ENCODE peak calls at places on chromosomes 5 and 9, in eight cellular contexts. One of them, this sample, is unnamed.

GRCh38 chr9:117354252-117354847 is 60.5 kb downstream of the ASTN2 start:
- DNase-seq in cardiac muscle cell: no peak
- DNase-seq in H7: peak
- DNase-seq in mucosa of descending colon: no peak
- DNase-seq in skeletal muscle cell: no peak
- DNase-seq in A549: no peak
- DNase-seq in CD8-positive, alpha-beta T cell: no peak
- DNase-seq in fibroblast of mammary gland: no peak
- DNase-seq in this sample: no peak

GRCh38 chr9:86636614-86637013 is 282.4 kb upstream of the TUT7 start:
- DNase-seq in cardiac muscle cell: peak
- DNase-seq in H7: no peak
- DNase-seq in mucosa of descending colon: no peak
- DNase-seq in skeletal muscle cell: no peak
- DNase-seq in A549: no peak
- DNase-seq in CD8-positive, alpha-beta T cell: no peak
- DNase-seq in fibroblast of mammary gland: no peak
- DNase-seq in this sample: no peak

GRCh38 chr9:108473209-108474112 is 382.3 kb downstream of the ACTL7B start:
- DNase-seq in cardiac muscle cell: no peak
- DNase-seq in H7: no peak
- DNase-seq in mucosa of descending colon: peak
- DNase-seq in skeletal muscle cell: peak
- DNase-seq in A549: peak
- DNase-seq in CD8-positive, alpha-beta T cell: no peak
- DNase-seq in fibroblast of mammary gland: peak
- DNase-seq in this sample: no peak

GRCh38 chr5:83516361-83516760 is 44.8 kb downstream of the VCAN start:
- DNase-seq in cardiac muscle cell: no peak
- DNase-seq in H7: no peak
- DNase-seq in mucosa of descending colon: no peak
- DNase-seq in skeletal muscle cell: peak
- DNase-seq in A549: no peak
- DNase-seq in CD8-positive, alpha-beta T cell: no peak
- DNase-seq in fibroblast of mammary gland: peak
- DNase-seq in this sample: no peak

GRCh38 chr5:179342577-179342976 is 2.7 kb downstream of the ADAMTS2 start:
- DNase-seq in cardiac muscle cell: peak
- DNase-seq in H7: peak
- DNase-seq in mucosa of descending colon: no peak
- DNase-seq in skeletal muscle cell: no peak
- DNase-seq in A549: no peak
- DNase-seq in CD8-positive, alpha-beta T cell: no peak
- DNase-seq in fibroblast of mammary gland: peak
- DNase-seq in this sample: no peak

GRCh38 chr9:72292184-72292787 is 72.7 kb downstream of the ZFAND5 start:
- DNase-seq in cardiac muscle cell: peak
- DNase-seq in H7: no peak
- DNase-seq in mucosa of descending colon: no peak
- DNase-seq in skeletal muscle cell: no peak
- DNase-seq in A549: peak
- DNase-seq in CD8-positive, alpha-beta T cell: no peak
- DNase-seq in fibroblast of mammary gland: peak
- DNase-seq in this sample: no peak

GRCh38 chr5:137114529-137114928 is 384.6 kb downstream of the SPOCK1 start:
- DNase-seq in cardiac muscle cell: no peak
- DNase-seq in H7: no peak
- DNase-seq in mucosa of descending colon: no peak
- DNase-seq in skeletal muscle cell: peak
- DNase-seq in A549: peak
- DNase-seq in CD8-positive, alpha-beta T cell: no peak
- DNase-seq in fibroblast of mammary gland: peak
- DNase-seq in this sample: peak

GRCh38 chr5:148949871-148950863 is 112.7 kb downstream of the SH3TC2 start:
- DNase-seq in cardiac muscle cell: no peak
- DNase-seq in H7: no peak
- DNase-seq in mucosa of descending colon: no peak
- DNase-seq in skeletal muscle cell: no peak
- DNase-seq in A549: no peak
- DNase-seq in CD8-positive, alpha-beta T cell: no peak
- DNase-seq in fibroblast of mammary gland: peak
- DNase-seq in this sample: no peak

GRCh38 chr9:122097679-122098315 is 4.7 kb upstream of the TTLL11 start:
- DNase-seq in cardiac muscle cell: no peak
- DNase-seq in H7: no peak
- DNase-seq in mucosa of descending colon: no peak
- DNase-seq in skeletal muscle cell: no peak
- DNase-seq in A549: no peak
- DNase-seq in CD8-positive, alpha-beta T cell: no peak
- DNase-seq in fibroblast of mammary gland: no peak
- DNase-seq in this sample: no peak

GRCh38 chr5:158133369-158133768 is 274.4 kb upstream of the CLINT1 start:
- DNase-seq in cardiac muscle cell: no peak
- DNase-seq in H7: no peak
- DNase-seq in mucosa of descending colon: no peak
- DNase-seq in skeletal muscle cell: no peak
- DNase-seq in A549: no peak
- DNase-seq in CD8-positive, alpha-beta T cell: no peak
- DNase-seq in fibroblast of mammary gland: peak
- DNase-seq in this sample: no peak

GRCh38 chr5:37715361-37715760 is 124.5 kb downstream of the GDNF start:
- DNase-seq in cardiac muscle cell: no peak
- DNase-seq in H7: no peak
- DNase-seq in mucosa of descending colon: no peak
- DNase-seq in skeletal muscle cell: no peak
- DNase-seq in A549: no peak
- DNase-seq in CD8-positive, alpha-beta T cell: no peak
- DNase-seq in fibroblast of mammary gland: peak
- DNase-seq in this sample: no peak

GRCh38 chr9:104907278-104907951 is 20.5 kb downstream of the ABCA1 start:
- DNase-seq in cardiac muscle cell: no peak
- DNase-seq in H7: no peak
- DNase-seq in mucosa of descending colon: no peak
- DNase-seq in skeletal muscle cell: peak
- DNase-seq in A549: no peak
- DNase-seq in CD8-positive, alpha-beta T cell: no peak
- DNase-seq in fibroblast of mammary gland: peak
- DNase-seq in this sample: no peak

DNA sequence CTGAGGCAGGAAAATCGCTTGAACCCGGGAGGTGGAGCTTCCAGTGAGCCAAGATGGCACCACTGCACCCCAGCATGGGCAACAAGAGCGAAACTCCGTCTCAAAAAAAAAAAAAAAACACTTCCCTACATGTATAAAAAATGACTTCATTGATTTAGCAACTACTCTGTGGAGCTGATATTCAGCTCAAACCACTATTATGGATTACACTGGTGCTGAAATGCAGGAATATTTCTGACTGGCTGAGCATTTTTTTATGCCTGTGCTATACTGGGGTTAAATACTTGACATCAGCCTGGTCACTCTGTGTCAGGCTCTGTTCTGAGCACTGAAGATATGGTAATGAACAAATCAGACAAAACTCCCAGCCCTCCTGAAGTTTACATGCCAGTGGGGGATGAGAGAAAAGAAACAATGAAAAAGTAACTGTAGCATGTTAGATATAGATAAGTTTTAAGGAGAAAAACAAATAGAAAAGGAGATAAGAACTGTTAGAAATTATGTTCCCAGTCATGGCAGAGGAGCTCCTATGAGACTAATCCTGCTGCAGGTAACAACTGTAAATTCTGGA is 22.6 kb upstream of the TTC39B start:
- DNase-seq in cardiac muscle cell: no peak
- DNase-seq in H7: no peak
- DNase-seq in mucosa of descending colon: no peak
- DNase-seq in skeletal muscle cell: no peak
- DNase-seq in A549: no peak
- DNase-seq in CD8-positive, alpha-beta T cell: no peak
- DNase-seq in fibroblast of mammary gland: no peak
- DNase-seq in this sample: no peak
- H3K4me3 ChIP-seq in cardiac muscle cell: no peak
- H3K4me3 ChIP-seq in H7: no peak
- H3K4me3 ChIP-seq in mucosa of descending colon: no peak
- H3K4me3 ChIP-seq in skeletal muscle cell: no peak
- H3K4me3 ChIP-seq in A549: no peak
- H3K4me3 ChIP-seq in CD8-positive, alpha-beta T cell: no peak
- H3K4me3 ChIP-seq in fibroblast of mammary gland: no peak
- H3K4me3 ChIP-seq in this sample: no peak

GRCh38 chr5:43017438-43017820 is 22.7 kb downstream of the ANXA2R start:
- DNase-seq in cardiac muscle cell: peak
- DNase-seq in H7: no peak
- DNase-seq in mucosa of descending colon: peak
- DNase-seq in skeletal muscle cell: no peak
- DNase-seq in A549: no peak
- DNase-seq in CD8-positive, alpha-beta T cell: peak
- DNase-seq in fibroblast of mammary gland: peak
- DNase-seq in this sample: no peak

GRCh38 chr5:43024217-43024616 is 15.9 kb downstream of the ANXA2R start:
- DNase-seq in cardiac muscle cell: no peak
- DNase-seq in H7: no peak
- DNase-seq in mucosa of descending colon: no peak
- DNase-seq in skeletal muscle cell: no peak
- DNase-seq in A549: no peak
- DNase-seq in CD8-positive, alpha-beta T cell: no peak
- DNase-seq in fibroblast of mammary gland: no peak
- DNase-seq in this sample: no peak

GRCh38 chr5:43019293-43019614 is 20.9 kb downstream of the ANXA2R start:
- DNase-seq in cardiac muscle cell: no peak
- DNase-seq in H7: no peak
- DNase-seq in mucosa of descending colon: no peak
- DNase-seq in skeletal muscle cell: no peak
- DNase-seq in A549: no peak
- DNase-seq in CD8-positive, alpha-beta T cell: no peak
- DNase-seq in fibroblast of mammary gland: no peak
- DNase-seq in this sample: no peak

GRCh38 chr5:43019615-43020293 is 20.4 kb downstream of the ANXA2R start:
- DNase-seq in cardiac muscle cell: peak
- DNase-seq in H7: peak
- DNase-seq in mucosa of descending colon: peak
- DNase-seq in skeletal muscle cell: no peak
- DNase-seq in A549: peak
- DNase-seq in CD8-positive, alpha-beta T cell: peak
- DNase-seq in fibroblast of mammary gland: peak
- DNase-seq in this sample: no peak

DNA sequence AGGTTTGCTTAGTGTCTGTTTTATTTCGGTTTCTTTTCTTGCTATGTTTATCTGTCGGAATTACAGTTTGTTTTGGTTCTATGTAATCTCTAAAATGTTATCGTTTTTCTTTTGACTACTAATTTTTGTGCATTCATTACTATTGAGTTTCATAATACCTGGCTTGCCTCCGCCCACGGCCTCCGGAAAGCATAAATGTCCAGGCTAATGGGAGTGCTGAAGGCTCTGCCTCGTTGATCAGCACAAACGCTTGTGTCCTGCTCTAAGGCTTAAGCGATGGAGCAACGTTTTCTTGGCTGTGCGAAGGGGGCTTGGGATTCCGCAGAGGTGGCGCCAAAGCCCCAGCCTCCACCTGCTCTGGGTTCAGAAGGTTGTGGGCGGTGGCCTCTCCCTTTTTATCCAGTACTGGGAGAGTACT is 19.8 kb downstream of the ANXA2R start:
- DNase-seq in cardiac muscle cell: no peak
- DNase-seq in H7: no peak
- DNase-seq in mucosa of descending colon: peak
- DNase-seq in skeletal muscle cell: no peak
- DNase-seq in A549: no peak
- DNase-seq in CD8-positive, alpha-beta T cell: peak
- DNase-seq in fibroblast of mammary gland: peak
- DNase-seq in this sample: no peak
- H3K4me3 ChIP-seq in cardiac muscle cell: peak
- H3K4me3 ChIP-seq in H7: no peak
- H3K4me3 ChIP-seq in mucosa of descending colon: no peak
- H3K4me3 ChIP-seq in skeletal muscle cell: peak
- H3K4me3 ChIP-seq in A549: peak
- H3K4me3 ChIP-seq in CD8-positive, alpha-beta T cell: peak
- H3K4me3 ChIP-seq in fibroblast of mammary gland: peak
- H3K4me3 ChIP-seq in this sample: peak

GRCh38 chr9:109907810-109908458 is 127.9 kb downstream of the PALM2AKAP2 start:
- DNase-seq in cardiac muscle cell: no peak
- DNase-seq in H7: no peak
- DNase-seq in mucosa of descending colon: no peak
- DNase-seq in skeletal muscle cell: no peak
- DNase-seq in A549: no peak
- DNase-seq in CD8-positive, alpha-beta T cell: no peak
- DNase-seq in fibroblast of mammary gland: no peak
- DNase-seq in this sample: no peak

GRCh38 chr9:109908459-109909390 is 128.7 kb downstream of the PALM2AKAP2 start:
- DNase-seq in cardiac muscle cell: no peak
- DNase-seq in H7: no peak
- DNase-seq in mucosa of descending colon: no peak
- DNase-seq in skeletal muscle cell: no peak
- DNase-seq in A549: no peak
- DNase-seq in CD8-positive, alpha-beta T cell: no peak
- DNase-seq in fibroblast of mammary gland: peak
- DNase-seq in this sample: no peak

GRCh38 chr9:109907400-109907799 is 127.4 kb downstream of the PALM2AKAP2 start:
- DNase-seq in cardiac muscle cell: no peak
- DNase-seq in H7: peak
- DNase-seq in mucosa of descending colon: peak
- DNase-seq in skeletal muscle cell: no peak
- DNase-seq in A549: no peak
- DNase-seq in CD8-positive, alpha-beta T cell: no peak
- DNase-seq in fibroblast of mammary gland: no peak
- DNase-seq in this sample: no peak

GRCh38 chr9:109905472-109905871 is 125.5 kb downstream of the PALM2AKAP2 start:
- DNase-seq in cardiac muscle cell: no peak
- DNase-seq in H7: no peak
- DNase-seq in mucosa of descending colon: no peak
- DNase-seq in skeletal muscle cell: no peak
- DNase-seq in A549: no peak
- DNase-seq in CD8-positive, alpha-beta T cell: no peak
- DNase-seq in fibroblast of mammary gland: no peak
- DNase-seq in this sample: no peak

GRCh38 chr9:109906766-109907382 is 126.9 kb downstream of the PALM2AKAP2 start:
- DNase-seq in cardiac muscle cell: peak
- DNase-seq in H7: no peak
- DNase-seq in mucosa of descending colon: no peak
- DNase-seq in skeletal muscle cell: no peak
- DNase-seq in A549: no peak
- DNase-seq in CD8-positive, alpha-beta T cell: no peak
- DNase-seq in fibroblast of mammary gland: peak
- DNase-seq in this sample: no peak
- H3K4me3 ChIP-seq in cardiac muscle cell: no peak
- H3K4me3 ChIP-seq in H7: no peak
- H3K4me3 ChIP-seq in mucosa of descending colon: no peak
- H3K4me3 ChIP-seq in skeletal muscle cell: no peak
- H3K4me3 ChIP-seq in A549: no peak
- H3K4me3 ChIP-seq in CD8-positive, alpha-beta T cell: no peak
- H3K4me3 ChIP-seq in fibroblast of mammary gland: no peak
- H3K4me3 ChIP-seq in this sample: no peak

DNA sequence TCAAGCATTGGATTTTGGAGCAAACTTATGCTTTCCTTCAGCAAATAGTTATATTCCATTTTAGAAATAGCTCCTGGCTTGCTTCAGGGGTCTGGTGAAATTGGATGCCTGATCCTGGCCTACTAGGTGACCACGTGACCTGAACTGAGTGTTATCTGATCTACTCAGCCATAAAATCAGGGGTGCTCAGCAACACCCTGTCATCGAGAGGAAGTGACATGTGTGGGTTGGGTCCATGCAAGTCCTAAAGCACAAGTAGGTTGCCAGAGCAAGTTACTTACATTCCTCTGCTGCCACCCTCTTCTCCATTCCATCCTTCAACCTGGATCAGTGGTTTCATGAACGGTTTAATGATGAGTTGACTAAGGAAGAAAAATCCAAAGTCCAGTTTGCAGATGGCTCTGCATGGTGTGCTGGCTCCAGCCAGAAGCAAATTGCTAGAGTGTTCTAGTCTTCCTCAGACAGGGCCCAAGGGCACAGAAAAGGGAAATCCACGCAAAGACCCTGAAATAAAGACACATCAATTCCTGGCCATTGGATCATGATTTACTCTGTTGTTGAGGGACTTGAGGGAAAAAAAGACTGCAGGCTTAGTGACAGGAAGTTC is 2.8 kb upstream of the FAM193B start:
- DNase-seq in cardiac muscle cell: peak
- DNase-seq in H7: no peak
- DNase-seq in mucosa of descending colon: peak
- DNase-seq in skeletal muscle cell: no peak
- DNase-seq in A549: no peak
- DNase-seq in CD8-positive, alpha-beta T cell: peak
- DNase-seq in fibroblast of mammary gland: no peak
- DNase-seq in this sample: no peak
- H3K4me3 ChIP-seq in cardiac muscle cell: no peak
- H3K4me3 ChIP-seq in H7: no peak
- H3K4me3 ChIP-seq in mucosa of descending colon: no peak
- H3K4me3 ChIP-seq in skeletal muscle cell: no peak
- H3K4me3 ChIP-seq in A549: no peak
- H3K4me3 ChIP-seq in CD8-positive, alpha-beta T cell: no peak
- H3K4me3 ChIP-seq in fibroblast of mammary gland: no peak
- H3K4me3 ChIP-seq in this sample: no peak